ENCODE peak calls at places on chromosomes 6 and 20, in four cellular contexts. V, E, A and G are unnamed samples.

GRCh38 chr20:10370091-10370887 is 63.7 kb downstream of the MKKS start:
- DNase-seq in E (peak), A (peak), V (no peak), G (no peak)

GRCh38 chr20:5751856-5752255 is 1.7 kb downstream of the SHLD1 start:
- DNase-seq in A (no peak), E (no peak), V (peak), G (no peak)

GRCh38 chr6:54315692-54316091 is 7.5 kb downstream of the TINAG start:
- DNase-seq in A (no peak), V (no peak), E (no peak), G (no peak)

GRCh38 chr6:145214570-145214969 is 520.8 kb downstream of the EPM2A start:
- DNase-seq in E (peak), A (peak), V (no peak), G (no peak)

GRCh38 chr6:118886641-118887040 is 7.3 kb upstream of the ASF1A start:
- DNase-seq in V (no peak), E (no peak), A (no peak), G (no peak)

GRCh38 chr6:83199865-83200230 is 6.7 kb downstream of the RWDD2A start:
- DNase-seq in A (no peak), V (no peak), E (no peak), G (no peak)

GRCh38 chr6:142500265-142500786 is 198.5 kb downstream of the ADGRG6 start:
- DNase-seq in E (no peak), A (no peak), V (no peak), G (no peak)

GRCh38 chr20:21517566-21518277 is 3.9 kb upstream of the NKX2-2 start:
- DNase-seq in E (no peak), A (no peak), V (no peak), G (peak)

GRCh38 chr6:57006101-57006500 is 40.4 kb upstream of the KIAA1586 start:
- DNase-seq in E (no peak), V (no peak), A (no peak), G (no peak)

GRCh38 chr20:57395111-57395959 is 4.1 kb downstream of the RBM38 start:
- DNase-seq in A (no peak), V (no peak), E (no peak), G (no peak)

GRCh38 chr6:20915150-20915549 is 380.9 kb downstream of the CDKAL1 start:
- DNase-seq in E (no peak), V (no peak), A (no peak), G (no peak)

GRCh38 chr6:148415511-148416286 is 73.1 kb downstream of the SASH1 start:
- DNase-seq in A (no peak), E (no peak), V (no peak), G (no peak)

GRCh38 chr6:5125152-5126006 is 40.2 kb downstream of the PPP1R3G start:
- DNase-seq in E (peak), A (peak), V (peak), G (no peak)

GRCh38 chr6:7235712-7236311 is 77.2 kb downstream of the SSR1 start:
- DNase-seq in A (no peak), E (no peak), V (no peak), G (no peak)

GRCh38 chr6:32517654-32518445 is 12.2 kb downstream of the HLA-DRB5 start:
- DNase-seq in V (no peak), A (no peak), E (no peak), G (no peak)

GRCh38 chr6:137043710-137044365 is 927 bp downstream of the IL20RA start:
- DNase-seq in V (no peak), A (no peak), E (peak), G (peak)

GRCh38 chr6:93337014-93337413 is 82.3 kb downstream of the EPHA7 start:
- DNase-seq in A (no peak), E (no peak), V (no peak), G (no peak)

GRCh38 chr6:91155129-91155528 is 568.3 kb upstream of the MAP3K7 start:
- DNase-seq in V (no peak), E (no peak), A (no peak), G (peak)

GRCh38 chr6:72287801-72288200 is 334.1 kb upstream of the KCNQ5 start:
- DNase-seq in A (no peak), V (no peak), E (no peak), G (no peak)

GRCh38 chr6:52300489-52300931 is 16.0 kb upstream of the MCM3 start:
- DNase-seq in A (no peak), E (no peak), V (no peak), G (no peak)

GRCh38 chr20:62351469-62352401 is 15.4 kb downstream of the LAMA5 start:
- DNase-seq in E (no peak), V (no peak), A (no peak), G (no peak)

GRCh38 chr6:146090474-146090873 is 61.6 kb downstream of the GRM1 start:
- DNase-seq in V (no peak), A (no peak), E (no peak), G (no peak)

GRCh38 chr6:156557269-156557885 is 219.8 kb upstream of the ARID1B start:
- DNase-seq in V (peak), A (peak), E (peak), G (no peak)

GRCh38 chr20:58550661-58551060 is 35.5 kb upstream of the APCDD1L start:
- DNase-seq in A (no peak), V (peak), E (no peak), G (no peak)
- TF ChIP-seq USF2 in A (no peak), V (no peak), E (no peak), G (no peak)

GRCh38 chr6:12060780-12061619 is 48.9 kb downstream of the HIVEP1 start:
- DNase-seq in A (no peak), E (peak), V (peak), G (peak)
- TF ChIP-seq NR3C1 in A (no peak), E (no peak), V (no peak), G (no peak)

GRCh38 chr20:3900187-3900604 is 11.0 kb downstream of the PANK2 start:
- DNase-seq in A (no peak), E (no peak), V (no peak), G (no peak)
- TF ChIP-seq USF2 in A (no peak), E (no peak), V (no peak), G (no peak)

GRCh38 chr6:30769088-30769852 is 24.9 kb upstream of the IER3 start:
- DNase-seq in E (peak), V (peak), A (peak), G (no peak)
- TF ChIP-seq NR3C1 in E (no peak), V (no peak), A (no peak), G (no peak)

DNA sequence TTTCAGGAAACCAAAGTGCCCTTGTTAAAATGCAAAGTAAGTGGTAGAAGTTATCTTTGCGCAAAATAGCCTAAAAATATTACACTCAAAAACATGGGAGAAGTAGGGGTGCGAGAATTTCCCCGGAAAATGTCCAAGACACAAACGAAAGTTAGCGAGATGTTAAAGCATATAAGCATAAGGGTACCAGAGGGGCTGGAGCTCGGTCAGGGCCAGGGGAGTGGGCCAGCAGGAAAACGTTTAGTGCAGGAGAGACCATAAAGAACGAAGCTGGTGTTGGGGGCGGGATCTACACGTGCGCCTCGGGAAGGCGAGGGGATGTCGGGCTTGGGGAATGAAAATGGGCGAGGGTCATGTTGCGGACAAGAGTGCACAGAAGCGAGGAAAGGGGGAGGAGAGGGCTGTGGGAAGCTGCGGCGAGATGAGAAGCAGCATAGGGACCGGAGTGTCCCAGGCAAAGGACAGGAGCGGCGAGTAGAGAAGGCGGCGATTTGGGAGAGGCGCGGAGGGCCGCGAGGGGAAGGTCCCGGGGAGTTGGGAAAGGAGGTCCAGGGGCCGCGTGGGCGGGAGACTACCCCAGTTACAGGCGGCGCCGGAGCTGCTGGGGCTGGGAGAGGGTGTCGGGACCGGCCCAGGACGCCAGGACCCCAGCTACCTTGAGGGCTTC is 600 bp downstream of the XPO5 start:
- DNase-seq in A (peak), E (no peak), V (peak), G (peak)
- TF ChIP-seq USF2 in A (no peak), E (no peak), V (no peak), G (no peak)

DNA sequence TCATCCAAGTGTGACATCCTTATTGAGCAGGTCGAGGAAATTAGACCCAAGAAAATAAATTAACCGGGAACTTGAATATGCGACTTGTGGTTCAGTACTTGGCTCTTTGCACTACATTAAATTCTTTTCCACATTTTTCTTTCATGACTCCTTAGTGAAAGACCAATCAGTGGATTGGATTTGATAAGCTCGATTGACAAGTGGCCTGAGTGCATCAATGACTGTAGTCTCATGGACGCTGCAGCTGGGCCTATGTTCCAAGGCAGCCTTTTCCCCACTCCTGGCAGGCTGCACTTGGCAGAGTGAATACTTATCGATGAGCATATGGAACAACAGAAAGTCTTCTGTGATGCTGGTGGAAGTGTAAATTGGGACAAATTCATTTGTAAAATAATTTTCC is 210.8 kb upstream of the EXOC2 start:
- DNase-seq in E (no peak), A (no peak), V (no peak), G (no peak)
- TF ChIP-seq NR3C1 in E (no peak), A (no peak), V (no peak), G (no peak)